ENCODE peak calls at places on chromosomes 4 and X, in five cellular contexts. S is cardiac fibroblast, E is neural progenitor cell, Z is choroid plexus epithelial cell, U is thyroid gland. I is an unnamed sample.

GRCh38 chr4:110823251-110823650 is 200.4 kb upstream of the PITX2 start:
- DNase-seq in U (no peak), Z (no peak), S (peak), E (no peak), I (no peak)

GRCh38 chrX:23898412-23898959 is 9.3 kb downstream of the APOO start:
- DNase-seq in U (no peak), Z (peak), S (peak), E (no peak), I (no peak)

GRCh38 chr4:8478801-8479744 is 38.5 kb downstream of the TRMT44 start:
- DNase-seq in U (no peak), S (peak), E (peak), Z (peak), I (no peak)

GRCh38 chrX:38437093-38437492 is 84.7 kb downstream of the OTC start:
- DNase-seq in E (no peak), Z (peak), U (no peak), S (peak), I (no peak)

GRCh38 chrX:56550667-56551066 is 12.8 kb upstream of the UBQLN2 start:
- DNase-seq in E (no peak), Z (no peak), U (no peak), S (no peak), I (no peak)

GRCh38 chrX:48470110-48470832 is at the start of gene SLC38A5:
- DNase-seq in S (no peak), Z (no peak), U (no peak), E (no peak), I (no peak)

GRCh38 chr4:123305746-123306145 is 90.8 kb upstream of the SPRY1 start:
- DNase-seq in Z (no peak), S (no peak), E (no peak), U (peak), I (no peak)

GRCh38 chr4:35649784-35650183 is 594.5 kb downstream of the ARAP2 start:
- DNase-seq in E (no peak), U (no peak), S (no peak), Z (no peak), I (no peak)

GRCh38 chr4:170271723-170272122 is 182.0 kb upstream of the AADAT start:
- DNase-seq in S (no peak), U (no peak), E (no peak), Z (peak), I (peak)

GRCh38 chrX:58025979-58026378 is 115.7 kb upstream of the ZXDA start:
- DNase-seq in Z (peak), E (peak), U (peak), S (peak), I (peak)

GRCh38 chrX:56788229-56788628 is 59.2 kb downstream of the NBDY start:
- DNase-seq in E (no peak), Z (no peak), S (no peak), U (no peak), I (no peak)

GRCh38 chrX:68083510-68083909 is 349.8 kb downstream of the OPHN1 start:
- DNase-seq in S (peak), U (no peak), E (no peak), Z (no peak), I (no peak)

GRCh38 chr4:141027421-141027820 is 105.8 kb downstream of the RNF150 start:
- DNase-seq in Z (no peak), U (peak), S (peak), E (no peak), I (no peak)

GRCh38 chrX:3582421-3582820 is 131.0 kb downstream of the PRKX start:
- DNase-seq in Z (no peak), S (no peak), U (no peak), E (no peak), I (no peak)

GRCh38 chrX:131907488-131908314 is 115.4 kb upstream of the STK26 start:
- DNase-seq in E (peak), Z (no peak), U (no peak), S (no peak), I (no peak)

DNA sequence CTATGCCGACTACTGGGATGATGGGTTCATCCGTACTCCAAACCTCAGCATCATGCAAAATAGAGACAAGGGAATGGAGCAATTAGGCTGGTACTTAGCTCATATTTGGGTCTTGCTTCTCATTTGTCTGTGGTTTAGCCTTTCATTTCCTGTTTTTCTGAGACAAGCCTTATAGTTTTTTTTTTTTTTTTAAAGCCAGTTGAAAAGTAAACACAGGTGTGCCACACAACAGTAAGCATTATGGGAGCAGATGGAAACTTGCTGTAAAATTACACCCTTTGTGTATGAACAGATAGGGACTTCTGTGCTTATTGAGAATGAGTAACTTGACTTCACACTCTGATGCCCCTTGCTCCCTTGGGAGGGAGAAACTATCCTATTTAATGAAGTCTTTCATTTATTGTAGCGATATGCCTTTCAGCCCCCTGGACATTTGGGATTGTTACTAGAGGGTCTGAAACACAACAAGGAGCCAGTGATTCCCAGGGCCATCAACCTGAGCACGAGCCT is 13.7 kb downstream of the RASSF6 start:
- DNase-seq in Z (no peak), S (no peak), E (no peak), U (no peak), I (peak)
- H3K4me3 ChIP-seq in Z (no peak), S (no peak), E (no peak), U (no peak), I (peak)

GRCh38 chrX:135543924-135544323 is 23.5 kb downstream of the INTS6L start:
- DNase-seq in Z (no peak), E (peak), S (no peak), U (no peak), I (peak)
- TF ChIP-seq CTCF in Z (no peak), E (peak), S (no peak), U (no peak), I (peak)

GRCh38 chr4:37827030-37827705 is 682 bp downstream of the PGM2 start:
- DNase-seq in Z (peak), U (no peak), E (no peak), S (peak), I (peak)

GRCh38 chr4:37826282-37827029 is at the start of gene PGM2:
- DNase-seq in S (peak), Z (peak), U (peak), E (peak), I (peak)

GRCh38 chr4:37828843-37829242 is 2.4 kb downstream of the PGM2 start:
- DNase-seq in U (no peak), S (no peak), Z (no peak), E (no peak), I (no peak)

GRCh38 chr4:37825943-37826281 is 574 bp upstream of the PGM2 start:
- DNase-seq in Z (no peak), S (no peak), E (no peak), U (no peak), I (no peak)

GRCh38 chr4:37827802-37828321 is 1.4 kb downstream of the PGM2 start:
- DNase-seq in Z (no peak), E (peak), S (no peak), U (no peak), I (no peak)
- H3K4me3 ChIP-seq in Z (peak), E (peak), S (peak), U (no peak), I (peak)

GRCh38 chr4:896216-896615 is 35.9 kb downstream of the GAK start:
- DNase-seq in Z (no peak), S (no peak), U (no peak), E (peak), I (no peak)
- TF ChIP-seq CTCF in Z (peak), S (no peak), U (no peak), E (peak), I (no peak)

DNA sequence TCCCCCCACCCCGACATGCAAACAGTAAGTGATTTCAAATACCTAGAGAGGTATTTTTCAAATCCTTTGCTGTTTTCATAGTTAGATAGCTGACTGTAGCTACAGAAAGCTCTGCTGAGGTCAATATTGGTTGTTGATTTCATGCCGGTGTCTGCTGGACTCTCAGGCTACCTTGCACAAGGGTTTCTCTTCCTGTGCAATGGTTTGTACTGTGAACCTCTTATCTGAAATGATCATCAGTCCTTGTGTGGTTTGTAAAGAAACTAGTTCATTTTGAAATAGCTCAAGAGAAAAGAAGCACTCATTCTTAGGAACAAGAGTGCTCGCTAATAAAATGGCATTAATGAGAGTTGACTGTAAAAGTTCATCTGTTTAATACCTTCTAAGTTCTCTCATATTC is 2.1 kb downstream of the MTM1 start:
- DNase-seq in U (no peak), E (no peak), Z (peak), S (no peak), I (peak)
- H3K4me3 ChIP-seq in U (no peak), E (no peak), Z (no peak), S (no peak), I (no peak)